ENCODE peak calls at places on chromosomes 6 and 20, in nine cellular contexts. One of them, this sample, is unnamed.

GRCh38 chr6:21800330-21800729 is 206.8 kb downstream of the SOX4 start:
- DNase-seq in bronchial epithelial cell: no peak
- DNase-seq in pancreas: no peak
- DNase-seq in mucosa of descending colon: no peak
- DNase-seq in heart left ventricle: no peak
- DNase-seq in CD4-positive, alpha-beta T cell: no peak
- DNase-seq in A549: no peak
- DNase-seq in dorsolateral prefrontal cortex: no peak
- DNase-seq in sigmoid colon: no peak
- DNase-seq in this sample: no peak

GRCh38 chr20:63124092-63124781 is 91.7 kb downstream of the YTHDF1 start:
- DNase-seq in CD4-positive, alpha-beta T cell: peak
- DNase-seq in A549: no peak
- DNase-seq in dorsolateral prefrontal cortex: no peak
- DNase-seq in pancreas: no peak
- DNase-seq in bronchial epithelial cell: no peak
- DNase-seq in sigmoid colon: peak
- DNase-seq in heart left ventricle: peak
- DNase-seq in mucosa of descending colon: peak
- DNase-seq in this sample: peak

GRCh38 chr6:47292944-47293343 is 16.8 kb downstream of the TNFRSF21 start:
- DNase-seq in sigmoid colon: no peak
- DNase-seq in CD4-positive, alpha-beta T cell: no peak
- DNase-seq in bronchial epithelial cell: peak
- DNase-seq in heart left ventricle: no peak
- DNase-seq in pancreas: no peak
- DNase-seq in A549: no peak
- DNase-seq in dorsolateral prefrontal cortex: no peak
- DNase-seq in mucosa of descending colon: no peak
- DNase-seq in this sample: no peak

GRCh38 chr20:24953204-24953565 is 4.1 kb downstream of the CST7 start:
- DNase-seq in pancreas: no peak
- DNase-seq in heart left ventricle: no peak
- DNase-seq in A549: no peak
- DNase-seq in dorsolateral prefrontal cortex: no peak
- DNase-seq in mucosa of descending colon: no peak
- DNase-seq in CD4-positive, alpha-beta T cell: no peak
- DNase-seq in sigmoid colon: no peak
- DNase-seq in bronchial epithelial cell: no peak
- DNase-seq in this sample: no peak

GRCh38 chr6:34055223-34055933 is 90.5 kb downstream of the GRM4 start:
- DNase-seq in bronchial epithelial cell: peak
- DNase-seq in CD4-positive, alpha-beta T cell: peak
- DNase-seq in sigmoid colon: peak
- DNase-seq in A549: peak
- DNase-seq in mucosa of descending colon: no peak
- DNase-seq in dorsolateral prefrontal cortex: peak
- DNase-seq in pancreas: peak
- DNase-seq in heart left ventricle: peak
- DNase-seq in this sample: peak

GRCh38 chr6:106444777-106445507 is 84.4 kb downstream of the CRYBG1 start:
- DNase-seq in CD4-positive, alpha-beta T cell: no peak
- DNase-seq in sigmoid colon: no peak
- DNase-seq in bronchial epithelial cell: peak
- DNase-seq in mucosa of descending colon: no peak
- DNase-seq in pancreas: peak
- DNase-seq in heart left ventricle: no peak
- DNase-seq in A549: peak
- DNase-seq in dorsolateral prefrontal cortex: no peak
- DNase-seq in this sample: peak

GRCh38 chr20:63043348-63044203 is 36.8 kb upstream of the BHLHE23 start:
- DNase-seq in A549: no peak
- DNase-seq in sigmoid colon: no peak
- DNase-seq in bronchial epithelial cell: no peak
- DNase-seq in heart left ventricle: peak
- DNase-seq in mucosa of descending colon: peak
- DNase-seq in pancreas: no peak
- DNase-seq in CD4-positive, alpha-beta T cell: no peak
- DNase-seq in dorsolateral prefrontal cortex: no peak
- DNase-seq in this sample: no peak

GRCh38 chr20:19540401-19540800 is 217.7 kb upstream of the RIN2 start:
- DNase-seq in sigmoid colon: no peak
- DNase-seq in A549: no peak
- DNase-seq in heart left ventricle: no peak
- DNase-seq in bronchial epithelial cell: no peak
- DNase-seq in dorsolateral prefrontal cortex: peak
- DNase-seq in mucosa of descending colon: no peak
- DNase-seq in CD4-positive, alpha-beta T cell: no peak
- DNase-seq in pancreas: no peak
- DNase-seq in this sample: no peak

GRCh38 chr20:59618131-59618530 is 13.8 kb downstream of the PHACTR3 start:
- DNase-seq in CD4-positive, alpha-beta T cell: no peak
- DNase-seq in A549: no peak
- DNase-seq in bronchial epithelial cell: no peak
- DNase-seq in heart left ventricle: no peak
- DNase-seq in sigmoid colon: no peak
- DNase-seq in pancreas: no peak
- DNase-seq in dorsolateral prefrontal cortex: no peak
- DNase-seq in mucosa of descending colon: no peak
- DNase-seq in this sample: no peak

GRCh38 chr20:51563597-51564332 is 21.2 kb upstream of the NFATC2 start:
- DNase-seq in pancreas: peak
- DNase-seq in mucosa of descending colon: peak
- DNase-seq in CD4-positive, alpha-beta T cell: peak
- DNase-seq in A549: peak
- DNase-seq in heart left ventricle: peak
- DNase-seq in sigmoid colon: peak
- DNase-seq in bronchial epithelial cell: peak
- DNase-seq in dorsolateral prefrontal cortex: no peak
- DNase-seq in this sample: peak

GRCh38 chr6:24827162-24827561 is 28.4 kb upstream of the ARMH2 start:
- DNase-seq in dorsolateral prefrontal cortex: no peak
- DNase-seq in bronchial epithelial cell: peak
- DNase-seq in CD4-positive, alpha-beta T cell: no peak
- DNase-seq in sigmoid colon: no peak
- DNase-seq in heart left ventricle: no peak
- DNase-seq in A549: peak
- DNase-seq in pancreas: no peak
- DNase-seq in mucosa of descending colon: no peak
- DNase-seq in this sample: no peak

GRCh38 chr20:13841206-13841605 is 56.4 kb downstream of the NDUFAF5 start:
- DNase-seq in CD4-positive, alpha-beta T cell: no peak
- DNase-seq in mucosa of descending colon: no peak
- DNase-seq in heart left ventricle: no peak
- DNase-seq in A549: no peak
- DNase-seq in pancreas: no peak
- DNase-seq in bronchial epithelial cell: no peak
- DNase-seq in dorsolateral prefrontal cortex: no peak
- DNase-seq in sigmoid colon: no peak
- DNase-seq in this sample: no peak

GRCh38 chr20:15396026-15396425 is 1058.6 kb upstream of the FLRT3 start:
- DNase-seq in pancreas: no peak
- DNase-seq in heart left ventricle: no peak
- DNase-seq in bronchial epithelial cell: peak
- DNase-seq in CD4-positive, alpha-beta T cell: no peak
- DNase-seq in dorsolateral prefrontal cortex: no peak
- DNase-seq in mucosa of descending colon: no peak
- DNase-seq in A549: no peak
- DNase-seq in sigmoid colon: no peak
- DNase-seq in this sample: no peak

GRCh38 chr20:17883592-17884317 is 84.8 kb downstream of the SNX5 start:
- DNase-seq in sigmoid colon: peak
- DNase-seq in heart left ventricle: no peak
- DNase-seq in dorsolateral prefrontal cortex: no peak
- DNase-seq in mucosa of descending colon: no peak
- DNase-seq in CD4-positive, alpha-beta T cell: no peak
- DNase-seq in bronchial epithelial cell: no peak
- DNase-seq in A549: no peak
- DNase-seq in pancreas: no peak
- DNase-seq in this sample: no peak
- TF ChIP-seq CTCF in sigmoid colon: no peak
- TF ChIP-seq CTCF in heart left ventricle: no peak
- TF ChIP-seq CTCF in dorsolateral prefrontal cortex: no peak
- TF ChIP-seq CTCF in mucosa of descending colon: no peak
- TF ChIP-seq CTCF in CD4-positive, alpha-beta T cell: no peak
- TF ChIP-seq CTCF in bronchial epithelial cell: peak
- TF ChIP-seq CTCF in A549: no peak
- TF ChIP-seq CTCF in pancreas: no peak
- TF ChIP-seq CTCF in this sample: no peak

DNA sequence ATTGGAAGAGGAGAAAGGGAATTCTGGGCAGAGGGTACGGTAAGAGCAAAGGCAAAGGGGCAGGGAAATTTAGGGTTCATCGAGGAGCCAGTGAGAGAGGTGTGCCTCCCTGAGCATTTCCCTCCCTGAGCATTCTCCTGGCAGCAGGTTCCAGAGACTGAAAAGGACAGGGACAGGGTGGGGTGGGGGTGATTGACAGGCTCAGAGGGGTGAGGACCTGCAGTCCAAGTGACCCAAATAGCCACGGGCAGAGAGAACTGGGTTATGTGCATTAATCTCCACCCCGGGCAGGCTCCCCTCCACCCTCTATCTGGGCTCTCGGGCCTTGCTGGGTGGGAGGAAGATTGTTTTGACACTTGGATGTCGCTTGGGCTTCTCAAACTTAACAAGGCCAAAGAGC is 69.5 kb downstream of the KCNB1 start:
- DNase-seq in sigmoid colon: no peak
- DNase-seq in CD4-positive, alpha-beta T cell: no peak
- DNase-seq in pancreas: no peak
- DNase-seq in mucosa of descending colon: no peak
- DNase-seq in A549: no peak
- DNase-seq in dorsolateral prefrontal cortex: no peak
- DNase-seq in heart left ventricle: no peak
- DNase-seq in bronchial epithelial cell: no peak
- DNase-seq in this sample: no peak
- TF ChIP-seq CTCF in sigmoid colon: no peak
- TF ChIP-seq CTCF in CD4-positive, alpha-beta T cell: no peak
- TF ChIP-seq CTCF in pancreas: no peak
- TF ChIP-seq CTCF in mucosa of descending colon: no peak
- TF ChIP-seq CTCF in A549: no peak
- TF ChIP-seq CTCF in dorsolateral prefrontal cortex: no peak
- TF ChIP-seq CTCF in heart left ventricle: no peak
- TF ChIP-seq CTCF in bronchial epithelial cell: no peak
- TF ChIP-seq CTCF in this sample: no peak

DNA sequence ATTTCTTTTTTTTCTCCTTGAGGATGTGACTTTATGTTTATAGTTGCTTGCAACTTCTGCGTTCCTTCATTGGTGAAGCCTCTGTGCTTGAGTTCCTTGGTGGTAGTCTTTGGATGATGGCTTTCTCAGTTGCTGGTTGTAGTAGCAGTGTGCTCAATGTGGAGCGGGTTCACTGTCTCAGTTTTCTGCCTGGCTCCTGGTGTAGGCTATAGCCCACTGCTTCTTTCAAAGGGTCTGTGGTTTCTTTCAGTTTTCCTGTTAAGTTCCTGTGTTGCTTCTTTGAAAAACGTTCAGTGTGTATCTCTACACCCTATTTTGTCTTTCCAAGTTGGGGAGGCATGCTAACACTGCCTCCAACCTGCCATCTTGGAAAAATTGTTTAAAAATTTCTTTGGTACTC is 33.9 kb upstream of the ZBTB24 start:
- DNase-seq in sigmoid colon: no peak
- DNase-seq in dorsolateral prefrontal cortex: no peak
- DNase-seq in mucosa of descending colon: no peak
- DNase-seq in heart left ventricle: no peak
- DNase-seq in bronchial epithelial cell: no peak
- DNase-seq in CD4-positive, alpha-beta T cell: no peak
- DNase-seq in A549: no peak
- DNase-seq in pancreas: no peak
- DNase-seq in this sample: no peak
- TF ChIP-seq CTCF in sigmoid colon: no peak
- TF ChIP-seq CTCF in dorsolateral prefrontal cortex: no peak
- TF ChIP-seq CTCF in mucosa of descending colon: no peak
- TF ChIP-seq CTCF in heart left ventricle: no peak
- TF ChIP-seq CTCF in bronchial epithelial cell: no peak
- TF ChIP-seq CTCF in CD4-positive, alpha-beta T cell: no peak
- TF ChIP-seq CTCF in A549: no peak
- TF ChIP-seq CTCF in pancreas: no peak
- TF ChIP-seq CTCF in this sample: no peak

GRCh38 chr6:32970413-32971244 is 2.2 kb downstream of the BRD2 start:
- DNase-seq in A549: peak
- DNase-seq in dorsolateral prefrontal cortex: peak
- DNase-seq in heart left ventricle: peak
- DNase-seq in sigmoid colon: peak
- DNase-seq in bronchial epithelial cell: peak
- DNase-seq in CD4-positive, alpha-beta T cell: peak
- DNase-seq in mucosa of descending colon: peak
- DNase-seq in pancreas: peak
- DNase-seq in this sample: peak

GRCh38 chr6:32973144-32973854 is 4.9 kb downstream of the BRD2 start:
- DNase-seq in heart left ventricle: peak
- DNase-seq in pancreas: peak
- DNase-seq in sigmoid colon: peak
- DNase-seq in A549: peak
- DNase-seq in mucosa of descending colon: peak
- DNase-seq in bronchial epithelial cell: no peak
- DNase-seq in dorsolateral prefrontal cortex: peak
- DNase-seq in CD4-positive, alpha-beta T cell: no peak
- DNase-seq in this sample: peak

GRCh38 chr6:32972353-32973143 is 4.2 kb downstream of the BRD2 start:
- DNase-seq in mucosa of descending colon: peak
- DNase-seq in pancreas: no peak
- DNase-seq in A549: no peak
- DNase-seq in bronchial epithelial cell: no peak
- DNase-seq in dorsolateral prefrontal cortex: no peak
- DNase-seq in sigmoid colon: peak
- DNase-seq in heart left ventricle: peak
- DNase-seq in CD4-positive, alpha-beta T cell: peak
- DNase-seq in this sample: no peak

GRCh38 chr6:32971245-32971580 is 2.8 kb downstream of the BRD2 start:
- DNase-seq in heart left ventricle: no peak
- DNase-seq in CD4-positive, alpha-beta T cell: no peak
- DNase-seq in dorsolateral prefrontal cortex: no peak
- DNase-seq in bronchial epithelial cell: no peak
- DNase-seq in pancreas: no peak
- DNase-seq in A549: no peak
- DNase-seq in sigmoid colon: no peak
- DNase-seq in mucosa of descending colon: no peak
- DNase-seq in this sample: no peak

DNA sequence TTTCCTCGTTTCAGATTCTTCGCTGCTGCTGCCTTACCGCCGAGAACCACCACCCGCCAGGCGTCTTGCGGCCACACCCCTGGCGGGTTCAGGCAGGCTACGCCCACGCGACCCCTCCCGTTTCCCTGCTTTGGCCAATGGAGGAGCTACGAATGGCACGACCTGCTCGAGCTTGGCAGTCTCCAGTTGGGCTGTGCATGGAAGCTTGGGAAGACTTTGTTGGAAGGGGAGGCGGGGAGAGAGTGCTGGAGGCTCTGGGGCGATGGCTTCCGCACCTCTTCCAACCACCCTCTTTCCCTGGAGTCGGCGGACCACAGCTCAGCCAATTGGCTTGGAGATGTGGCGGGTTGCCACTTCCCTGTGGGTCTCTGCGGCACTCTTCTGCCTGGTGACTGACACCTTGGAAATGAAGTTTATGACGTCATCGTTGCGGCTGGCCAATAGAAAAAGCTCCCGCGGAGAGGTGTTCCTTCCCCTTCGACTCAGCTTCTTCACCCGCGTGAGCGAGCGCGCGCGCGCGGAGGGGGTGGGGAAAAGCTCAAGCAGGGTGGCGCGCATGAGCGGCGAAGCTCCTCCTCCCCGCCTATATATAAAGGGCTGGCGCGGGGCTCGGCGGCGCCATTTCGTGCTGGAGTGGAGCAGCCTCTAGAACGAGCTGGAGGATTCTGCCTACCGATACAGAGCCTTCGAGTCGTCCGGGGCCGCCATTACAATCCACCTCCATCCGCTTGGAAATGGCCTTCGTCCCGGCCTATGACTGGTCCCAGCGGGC is 3.4 kb downstream of the BRD2 start:
- DNase-seq in sigmoid colon: peak
- DNase-seq in dorsolateral prefrontal cortex: peak
- DNase-seq in mucosa of descending colon: peak
- DNase-seq in bronchial epithelial cell: peak
- DNase-seq in heart left ventricle: peak
- DNase-seq in CD4-positive, alpha-beta T cell: peak
- DNase-seq in A549: peak
- DNase-seq in pancreas: peak
- DNase-seq in this sample: peak
- TF ChIP-seq CTCF in sigmoid colon: no peak
- TF ChIP-seq CTCF in dorsolateral prefrontal cortex: peak
- TF ChIP-seq CTCF in mucosa of descending colon: no peak
- TF ChIP-seq CTCF in bronchial epithelial cell: no peak
- TF ChIP-seq CTCF in heart left ventricle: no peak
- TF ChIP-seq CTCF in CD4-positive, alpha-beta T cell: no peak
- TF ChIP-seq CTCF in A549: no peak
- TF ChIP-seq CTCF in pancreas: no peak
- TF ChIP-seq CTCF in this sample: no peak

This sample was measured in fibroblast of the aortic adventitia.